ENCODE peak calls at places on chromosomes 6 and 20, in four cellular contexts. L is colonic mucosa, Y is neural progenitor cell, G is GM23338. Q is an unnamed sample. For H3K4me1, the result is how much of the 10 kb centered on the place peaks cover.

GRCh38 chr6:138727182-138727581 is 46.4 kb upstream of the CCDC28A start:
- DNase-seq in L (no peak), Y (no peak), G (no peak), Q (no peak)

GRCh38 chr6:487956-488355 is 96.4 kb downstream of the IRF4 start:
- DNase-seq in L (no peak), Y (no peak), G (no peak), Q (no peak)

GRCh38 chr6:81562169-81562568 is 190.3 kb downstream of the TENT5A start:
- DNase-seq in L (peak), Y (no peak), G (no peak), Q (no peak)

GRCh38 chr6:132456700-132457143 is 55.4 kb upstream of the MOXD1 start:
- DNase-seq in L (peak), Y (peak), G (no peak), Q (no peak)

GRCh38 chr20:45350217-45350616 is 2.0 kb upstream of the SDC4 start:
- DNase-seq in L (no peak), Y (no peak), G (no peak), Q (no peak)

GRCh38 chr6:158517581-158517980 is 42.3 kb upstream of the TMEM181 start:
- DNase-seq in L (no peak), Y (no peak), G (no peak), Q (no peak)

GRCh38 chr6:49653942-49654341 is 17.3 kb upstream of the RHAG start:
- DNase-seq in L (no peak), Y (no peak), G (no peak), Q (no peak)

GRCh38 chr20:21259346-21259745 is 43.8 kb upstream of the XRN2 start:
- DNase-seq in L (no peak), Y (no peak), G (no peak), Q (peak)

GRCh38 chr20:62735331-62735821 is 26.7 kb downstream of the NTSR1 start:
- DNase-seq in L (no peak), Y (no peak), G (no peak), Q (no peak)

GRCh38 chr20:43124261-43124660 is 65.4 kb downstream of the PTPRT start:
- DNase-seq in L (no peak), Y (no peak), G (no peak), Q (no peak)

GRCh38 chr20:37128803-37129202 is 33.0 kb upstream of the RBL1 start:
- DNase-seq in L (no peak), Y (no peak), G (no peak), Q (no peak)

GRCh38 chr6:43095939-43096338 is 19.8 kb downstream of the PTK7 start:
- DNase-seq in L (no peak), Y (no peak), G (no peak), Q (no peak)

GRCh38 chr6:85747654-85748053 is 105.0 kb upstream of the SYNCRIP start:
- DNase-seq in L (no peak), Y (no peak), G (no peak), Q (no peak)

GRCh38 chr6:151004415-151005024 is 139.0 kb downstream of the MTHFD1L start:
- DNase-seq in L (no peak), Y (no peak), G (no peak), Q (no peak)

GRCh38 chr20:48928832-48929725 is 7.6 kb downstream of the ARFGEF2 start:
- DNase-seq in L (no peak), Y (no peak), G (no peak), Q (no peak)

GRCh38 chr20:53706511-53707031 is 112.9 kb upstream of the ZNF217 start:
- DNase-seq in L (no peak), Y (peak), G (no peak), Q (no peak)

DNA sequence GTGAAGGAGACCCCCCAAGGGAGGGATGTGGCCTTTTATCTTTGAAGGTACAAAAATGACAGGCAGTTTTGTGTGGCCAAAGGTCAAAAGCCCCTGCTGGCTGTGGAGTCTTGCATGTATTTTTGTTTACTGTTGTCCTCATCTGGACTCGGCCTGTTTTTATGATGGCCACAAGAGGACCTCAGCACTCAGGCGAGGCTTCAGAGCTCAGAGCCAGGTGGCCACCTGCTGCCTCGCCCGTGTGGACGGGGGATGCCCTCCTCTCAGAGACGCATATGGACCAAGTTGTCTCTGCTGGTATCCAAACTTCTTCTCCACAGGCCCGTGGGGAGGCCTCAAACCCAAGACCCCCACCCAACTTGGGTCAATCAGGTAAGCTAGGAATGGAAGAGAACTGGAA is 118.2 kb downstream of the DACT2 start:
- DNase-seq in L (no peak), Y (peak), G (peak), Q (peak)
- TF ChIP-seq CTCF in L (peak), Y (peak), G (peak), Q (no peak)

GRCh38 chr6:142848969-142849368 is 96.0 kb downstream of the HIVEP2 start:
- DNase-seq in L (no peak), Y (no peak), G (no peak), Q (no peak)
- H3K4me1 ChIP-seq in L (under half), Y (under half), G (under half), Q (under half)

GRCh38 chr6:31821301-31822037 is 6.1 kb upstream of the HSPA1B start:
- DNase-seq in L (peak), Y (peak), G (peak), Q (peak)

GRCh38 chr6:31826793-31827285 is 699 bp upstream of the HSPA1B start:
- DNase-seq in L (peak), Y (peak), G (peak), Q (peak)

GRCh38 chr6:31827286-31828079 is at the start of gene HSPA1B:
- DNase-seq in L (peak), Y (peak), G (peak), Q (peak)

GRCh38 chr6:31822038-31822821 is 5.3 kb upstream of the HSPA1B start:
- DNase-seq in L (peak), Y (peak), G (peak), Q (peak)

DNA sequence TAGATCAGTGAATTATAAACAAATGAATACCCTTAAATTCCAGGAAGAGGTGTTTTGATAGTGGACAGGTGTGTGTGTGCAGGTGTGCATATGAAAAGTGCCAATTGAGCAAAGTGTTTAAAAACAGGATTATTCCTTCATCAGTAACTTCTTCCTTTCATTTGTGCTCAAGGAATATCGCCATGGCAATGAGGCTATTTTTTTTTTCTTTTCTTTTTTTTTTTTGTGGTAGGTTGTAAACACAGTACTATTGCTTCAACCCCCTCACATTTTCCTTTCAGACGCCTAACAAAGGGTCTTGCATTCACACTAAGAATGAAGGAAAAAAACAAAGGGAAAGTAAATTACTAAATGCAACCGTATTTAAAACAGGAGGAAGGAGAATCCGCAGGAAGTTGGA is 2.0 kb upstream of the HSPA1B start:
- DNase-seq in L (no peak), Y (no peak), G (peak), Q (no peak)
- H3K27ac ChIP-seq in L (peak), Y (no peak), G (peak), Q (peak)

DNA sequence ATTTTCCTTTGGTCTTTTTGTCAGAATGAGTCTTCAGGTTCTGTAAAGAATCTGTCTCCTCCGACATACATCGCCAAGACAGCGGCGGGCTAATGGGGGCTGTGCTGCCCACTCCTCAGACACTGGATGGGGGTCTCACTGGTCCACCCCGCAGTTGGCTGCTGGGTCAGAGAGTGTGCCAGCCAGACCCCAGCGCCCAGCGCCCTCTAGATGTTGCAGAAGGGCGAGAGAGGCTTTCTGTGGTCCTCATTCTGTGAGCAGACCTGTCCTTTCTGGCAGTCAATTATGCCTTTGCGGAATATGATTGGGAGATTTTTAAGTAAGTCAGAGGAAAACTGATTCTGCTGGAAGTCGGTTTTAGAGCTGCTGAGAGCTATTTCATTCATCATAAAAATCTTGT is 7.8 kb upstream of the CCR6 start:
- DNase-seq in L (no peak), Y (no peak), G (peak), Q (no peak)
- TF ChIP-seq CTCF in L (no peak), Y (peak), G (peak), Q (no peak)

Q was measured in testis.